ENCODE peak calls at places on chromosomes 16 and 17, in nine cellular contexts. O, W, C, Q, S, U, J, R and T are unnamed samples.

GRCh38 chr17:28407130-28407973 is 1.3 kb upstream of the SLC46A1 start:
- DNase-seq in J (no peak), W (no peak), R (peak), Q (no peak), U (no peak), O (no peak), C (peak), S (no peak), T (no peak)

GRCh38 chr16:3812469-3813172 is 67.9 kb downstream of the CREBBP start:
- DNase-seq in W (no peak), J (no peak), U (no peak), C (no peak), R (no peak), Q (no peak), O (no peak), S (no peak), T (no peak)

GRCh38 chr17:57340160-57340981 is 84.0 kb downstream of the MSI2 start:
- DNase-seq in W (no peak), R (no peak), O (no peak), C (no peak), J (no peak), U (no peak), Q (no peak), S (no peak), T (no peak)

GRCh38 chr17:72270530-72270929 is 149.7 kb downstream of the SOX9 start:
- DNase-seq in Q (peak), C (peak), R (no peak), J (peak), O (no peak), S (no peak), W (peak), U (peak), T (no peak)

GRCh38 chr16:78443780-78444422 is 344.4 kb downstream of the WWOX start:
- DNase-seq in C (no peak), R (no peak), J (no peak), W (no peak), O (no peak), S (no peak), U (no peak), Q (no peak), T (no peak)

GRCh38 chr17:14354807-14355206 is 53.9 kb downstream of the HS3ST3B1 start:
- DNase-seq in U (no peak), C (no peak), O (no peak), Q (no peak), R (no peak), J (no peak), W (no peak), S (no peak), T (no peak)

GRCh38 chr17:74639704-74640142 is 16.2 kb upstream of the CD300E start:
- DNase-seq in O (no peak), R (no peak), W (no peak), U (no peak), Q (no peak), S (peak), C (no peak), J (no peak), T (no peak)

GRCh38 chr17:77834170-77835115 is 124.1 kb upstream of the TNRC6C start:
- DNase-seq in S (peak), Q (peak), W (peak), J (peak), R (peak), U (peak), C (no peak), O (no peak), T (no peak)

GRCh38 chr17:47872019-47872650 is 21.2 kb upstream of the SP6 start:
- DNase-seq in J (no peak), O (no peak), R (peak), U (no peak), S (no peak), Q (no peak), C (no peak), W (no peak), T (no peak)

GRCh38 chr17:10881959-10882358 is 44.1 kb upstream of the PIRT start:
- DNase-seq in J (no peak), U (no peak), C (no peak), S (no peak), W (no peak), O (no peak), Q (no peak), R (no peak), T (no peak)

GRCh38 chr16:14958970-14959369 is 15.9 kb upstream of the PDXDC1 start:
- DNase-seq in J (peak), U (no peak), O (no peak), Q (no peak), R (peak), S (no peak), W (no peak), C (no peak), T (no peak)

GRCh38 chr16:49889725-49890397 is 33.9 kb upstream of the ZNF423 start:
- DNase-seq in S (no peak), J (peak), U (no peak), C (no peak), O (no peak), R (peak), Q (no peak), W (no peak), T (no peak)

GRCh38 chr17:31488264-31488981 is 96.9 kb downstream of the RAB11FIP4 start:
- DNase-seq in J (no peak), Q (no peak), O (no peak), W (no peak), C (no peak), S (peak), U (peak), R (no peak), T (no peak)

DNA sequence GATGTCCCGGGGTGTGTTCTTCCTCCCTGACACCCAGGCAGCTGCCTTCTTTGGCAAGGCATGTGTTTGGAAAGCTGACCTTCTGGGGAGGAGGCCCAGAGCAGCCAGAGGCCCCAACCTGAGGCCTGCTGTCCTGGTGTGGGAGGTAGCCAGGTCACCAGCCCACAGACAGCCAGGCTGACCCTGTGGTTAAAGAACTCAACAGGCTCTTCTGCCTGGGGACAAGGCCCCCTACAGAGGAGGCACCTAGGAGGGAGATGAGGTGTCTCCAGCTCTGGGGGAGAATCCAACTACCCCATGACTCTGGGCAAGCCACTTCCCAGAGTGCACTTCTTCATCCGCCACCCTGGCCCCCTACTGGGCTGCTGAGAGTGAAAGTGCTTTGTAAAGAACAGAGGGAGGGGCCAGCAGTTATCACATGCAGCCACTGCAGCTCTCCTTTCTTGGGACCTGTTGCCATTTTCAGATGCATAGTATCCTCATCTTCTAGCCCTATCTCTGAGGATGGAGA is 13.1 kb upstream of the SREBF1 start:
- DNase-seq in J (peak), W (no peak), O (peak), C (no peak), Q (peak), S (peak), U (no peak), R (no peak), T (no peak)
- TF ChIP-seq CTCF in J (peak), W (peak), O (peak), C (peak), Q (peak), S (peak), U (peak), R (no peak), T (peak)

DNA sequence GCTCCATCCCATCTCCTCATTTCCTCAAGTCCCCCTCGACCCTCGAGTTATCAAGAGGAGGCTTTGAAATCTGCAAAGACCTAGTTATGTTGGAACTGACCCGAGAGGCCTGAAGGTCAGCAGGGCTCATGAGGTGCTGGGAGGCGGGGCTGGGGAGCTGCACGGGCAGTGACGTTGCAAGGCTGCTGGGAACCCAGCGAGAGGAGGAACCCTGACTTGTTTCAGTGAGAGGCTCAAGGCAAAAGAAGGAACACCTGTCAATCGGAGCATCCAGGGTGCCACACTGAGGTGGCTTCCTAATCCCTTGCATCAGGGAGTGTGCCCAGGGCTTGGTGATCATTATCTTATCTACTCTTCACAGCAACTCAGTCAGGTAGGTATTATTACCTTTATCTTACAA is 86.9 kb downstream of the CDH11 start:
- DNase-seq in J (no peak), R (no peak), O (no peak), U (no peak), W (no peak), C (no peak), S (no peak), Q (no peak), T (no peak)
- TF ChIP-seq CTCF in J (no peak), R (no peak), O (no peak), U (no peak), W (no peak), C (no peak), S (no peak), Q (no peak), T (no peak)

DNA sequence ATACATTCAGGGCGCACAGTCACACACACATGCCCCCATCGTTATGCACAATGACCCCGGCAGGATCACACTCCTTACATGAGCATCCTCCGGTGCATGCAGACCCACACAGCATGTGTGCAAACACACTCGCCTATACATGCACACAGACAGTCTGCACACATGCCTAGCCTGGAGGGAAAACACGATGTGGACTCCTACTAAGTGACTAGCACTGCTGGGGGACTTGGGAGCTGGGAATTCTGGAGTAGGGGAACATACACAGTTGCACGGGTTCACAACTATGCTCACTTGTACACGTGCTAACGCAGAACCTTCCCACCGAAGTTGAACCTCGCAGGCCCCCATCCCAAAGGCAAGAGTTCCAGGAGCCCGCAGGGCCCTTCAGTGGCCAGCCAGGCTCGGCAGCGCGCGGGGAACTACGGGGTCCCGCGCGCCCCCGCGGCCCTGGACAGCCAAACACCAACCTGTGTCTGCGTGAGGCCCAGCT is 2.0 kb downstream of the DLX3 start:
- DNase-seq in O (no peak), Q (no peak), J (no peak), U (no peak), S (no peak), R (no peak), W (no peak), C (no peak), T (no peak)
- TF ChIP-seq CTCF in O (no peak), Q (no peak), J (no peak), U (no peak), S (no peak), R (no peak), W (no peak), C (no peak), T (no peak)

GRCh38 chr17:8176197-8176940 is at the start of gene TMEM107:
- DNase-seq in C (peak), O (peak), Q (peak), U (peak), S (peak), W (no peak), R (peak), J (peak), T (no peak)
- TF ChIP-seq CTCF in C (no peak), O (no peak), Q (no peak), U (no peak), S (no peak), W (no peak), R (no peak), J (no peak), T (no peak)

GRCh38 chr17:50026901-50027638 is 28.8 kb upstream of the ITGA3 start:
- DNase-seq in W (peak), Q (peak), R (peak), C (peak), O (peak), S (peak), U (peak), J (peak), T (peak)
- TF ChIP-seq CTCF in W (peak), Q (peak), R (peak), C (peak), O (peak), S (peak), U (peak), J (peak), T (peak)

GRCh38 chr17:54971147-54971546 is 2.6 kb downstream of the STXBP4 start:
- DNase-seq in C (no peak), U (no peak), W (no peak), O (no peak), Q (no peak), J (no peak), R (no peak), S (no peak), T (no peak)

GRCh38 chr17:54968259-54968953 is at the start of the genes COX11 and STXBP4:
- DNase-seq in C (peak), J (peak), S (peak), R (peak), Q (peak), O (peak), U (peak), W (peak), T (peak)

GRCh38 chr17:54969658-54970572 is 1.4 kb downstream of the STXBP4 start:
- DNase-seq in C (no peak), O (no peak), R (no peak), Q (no peak), U (no peak), W (no peak), S (no peak), J (no peak), T (no peak)

GRCh38 chr17:54968954-54969400 is 412 bp downstream of the STXBP4 start:
- DNase-seq in O (peak), R (peak), Q (no peak), J (peak), W (no peak), S (peak), C (peak), U (peak), T (no peak)

GRCh38 chr17:54967621-54968258 is 714 bp downstream of the COX11 start:
- DNase-seq in J (peak), R (peak), U (no peak), C (no peak), Q (no peak), W (no peak), O (no peak), S (peak), T (no peak)
- TF ChIP-seq CTCF in J (peak), R (no peak), U (no peak), C (peak), Q (no peak), W (no peak), O (peak), S (no peak), T (no peak)

DNA sequence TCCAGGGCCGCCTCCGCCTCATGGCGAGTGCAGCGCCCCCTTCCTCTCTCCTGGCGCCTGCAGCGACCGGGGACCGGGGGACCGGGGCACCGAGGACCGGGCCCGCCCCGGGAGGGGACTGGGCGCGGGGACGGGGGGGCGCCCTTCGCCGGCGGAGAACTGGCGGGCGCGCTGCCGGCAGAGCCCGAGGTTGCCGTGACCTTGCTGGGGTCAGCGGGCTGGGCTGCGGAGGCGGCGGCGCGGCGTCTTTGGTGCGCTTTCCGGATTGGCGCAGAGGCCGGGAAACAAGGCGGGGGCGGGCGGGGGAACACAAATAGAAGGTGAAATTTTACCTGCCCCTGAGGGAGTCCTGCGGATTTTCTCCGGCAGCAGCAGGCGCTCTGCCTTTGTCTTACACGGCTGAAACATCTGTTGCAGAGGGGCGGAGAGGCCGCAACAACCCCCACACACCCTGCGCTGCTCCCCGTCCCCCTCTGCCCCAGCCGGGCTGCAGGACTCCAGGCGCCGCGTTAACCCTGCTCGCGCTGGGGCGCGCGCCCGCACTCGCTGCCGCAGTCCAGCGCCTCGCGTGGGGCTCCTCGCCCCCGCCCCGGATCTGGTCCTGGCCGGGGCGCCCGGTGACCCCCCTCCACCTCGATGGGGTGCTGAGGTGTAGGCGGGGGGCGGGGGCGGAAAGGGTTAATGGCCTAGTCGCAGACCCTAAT is 53.5 kb downstream of the SREBF1 start:
- DNase-seq in W (no peak), S (peak), R (peak), O (peak), Q (peak), U (peak), C (peak), J (peak), T (no peak)
- TF ChIP-seq CTCF in W (peak), S (peak), R (no peak), O (peak), Q (peak), U (no peak), C (peak), J (peak), T (no peak)